ENCODE peak calls at places on chromosomes 4 and X, in eight cellular contexts. One of them, this sample, is unnamed. For H3K4me1, the result is how much of the 10 kb centered on the place peaks cover.

GRCh38 chrX:78979789-78980464 is 34.7 kb downstream of the P2RY10 start:
- ATAC-seq in heart right ventricle: no peak
- ATAC-seq in right lobe of liver: no peak
- ATAC-seq in CD8-positive, alpha-beta T cell: no peak
- ATAC-seq in lower lobe of right lung: no peak
- ATAC-seq in body of pancreas: no peak
- ATAC-seq in upper lobe of left lung: no peak
- ATAC-seq in pancreas: no peak
- ATAC-seq in this sample: no peak

GRCh38 chrX:136620780-136621179 is 27.2 kb upstream of the CD40LG start:
- ATAC-seq in pancreas: no peak
- ATAC-seq in upper lobe of left lung: no peak
- ATAC-seq in body of pancreas: no peak
- ATAC-seq in lower lobe of right lung: no peak
- ATAC-seq in right lobe of liver: no peak
- ATAC-seq in CD8-positive, alpha-beta T cell: no peak
- ATAC-seq in heart right ventricle: no peak
- ATAC-seq in this sample: no peak

GRCh38 chrX:68989865-68990606 is 161.2 kb downstream of the EFNB1 start:
- ATAC-seq in pancreas: peak
- ATAC-seq in body of pancreas: peak
- ATAC-seq in heart right ventricle: peak
- ATAC-seq in lower lobe of right lung: peak
- ATAC-seq in right lobe of liver: peak
- ATAC-seq in upper lobe of left lung: no peak
- ATAC-seq in CD8-positive, alpha-beta T cell: no peak
- ATAC-seq in this sample: peak

GRCh38 chrX:16175329-16175728 is 8.0 kb downstream of the MAGEB17 start:
- ATAC-seq in body of pancreas: no peak
- ATAC-seq in lower lobe of right lung: no peak
- ATAC-seq in right lobe of liver: no peak
- ATAC-seq in upper lobe of left lung: no peak
- ATAC-seq in pancreas: no peak
- ATAC-seq in heart right ventricle: no peak
- ATAC-seq in CD8-positive, alpha-beta T cell: no peak
- ATAC-seq in this sample: no peak

GRCh38 chrX:63128509-63128908 is 222.6 kb downstream of the SPIN4 start:
- ATAC-seq in CD8-positive, alpha-beta T cell: no peak
- ATAC-seq in upper lobe of left lung: no peak
- ATAC-seq in body of pancreas: no peak
- ATAC-seq in right lobe of liver: peak
- ATAC-seq in heart right ventricle: no peak
- ATAC-seq in lower lobe of right lung: no peak
- ATAC-seq in pancreas: no peak
- ATAC-seq in this sample: no peak

GRCh38 chr4:169293343-169294176 is 22.8 kb upstream of the SH3RF1 start:
- ATAC-seq in pancreas: no peak
- ATAC-seq in CD8-positive, alpha-beta T cell: no peak
- ATAC-seq in lower lobe of right lung: peak
- ATAC-seq in body of pancreas: no peak
- ATAC-seq in heart right ventricle: no peak
- ATAC-seq in upper lobe of left lung: no peak
- ATAC-seq in right lobe of liver: peak
- ATAC-seq in this sample: no peak

GRCh38 chr4:182142146-182143085 is 100.8 kb upstream of the TENM3 start:
- ATAC-seq in lower lobe of right lung: peak
- ATAC-seq in upper lobe of left lung: peak
- ATAC-seq in body of pancreas: peak
- ATAC-seq in CD8-positive, alpha-beta T cell: no peak
- ATAC-seq in right lobe of liver: peak
- ATAC-seq in heart right ventricle: peak
- ATAC-seq in pancreas: peak
- ATAC-seq in this sample: no peak

GRCh38 chrX:107741318-107741813 is 34.2 kb downstream of the TSC22D3 start:
- ATAC-seq in pancreas: peak
- ATAC-seq in lower lobe of right lung: no peak
- ATAC-seq in CD8-positive, alpha-beta T cell: peak
- ATAC-seq in right lobe of liver: no peak
- ATAC-seq in upper lobe of left lung: no peak
- ATAC-seq in heart right ventricle: peak
- ATAC-seq in body of pancreas: peak
- ATAC-seq in this sample: no peak

GRCh38 chr4:123785515-123785914 is 388.9 kb downstream of the SPRY1 start:
- ATAC-seq in body of pancreas: peak
- ATAC-seq in lower lobe of right lung: peak
- ATAC-seq in CD8-positive, alpha-beta T cell: no peak
- ATAC-seq in pancreas: no peak
- ATAC-seq in heart right ventricle: peak
- ATAC-seq in right lobe of liver: no peak
- ATAC-seq in upper lobe of left lung: no peak
- ATAC-seq in this sample: peak

GRCh38 chr4:153950100-153950979 is 161.5 kb upstream of the SFRP2 start:
- ATAC-seq in upper lobe of left lung: no peak
- ATAC-seq in body of pancreas: peak
- ATAC-seq in pancreas: peak
- ATAC-seq in CD8-positive, alpha-beta T cell: peak
- ATAC-seq in lower lobe of right lung: no peak
- ATAC-seq in heart right ventricle: no peak
- ATAC-seq in right lobe of liver: no peak
- ATAC-seq in this sample: no peak

GRCh38 chrX:48891402-48892288 is 5.9 kb downstream of the TIMM17B start:
- ATAC-seq in right lobe of liver: peak
- ATAC-seq in CD8-positive, alpha-beta T cell: peak
- ATAC-seq in upper lobe of left lung: peak
- ATAC-seq in pancreas: peak
- ATAC-seq in lower lobe of right lung: peak
- ATAC-seq in body of pancreas: peak
- ATAC-seq in heart right ventricle: peak
- ATAC-seq in this sample: peak

GRCh38 chr4:997375-998071 is 4.3 kb upstream of the SLC26A1 start:
- ATAC-seq in body of pancreas: no peak
- ATAC-seq in right lobe of liver: no peak
- ATAC-seq in upper lobe of left lung: no peak
- ATAC-seq in pancreas: no peak
- ATAC-seq in CD8-positive, alpha-beta T cell: peak
- ATAC-seq in lower lobe of right lung: peak
- ATAC-seq in heart right ventricle: no peak
- ATAC-seq in this sample: peak

GRCh38 chr4:147723316-147723715 is 8.6 kb upstream of the ARHGAP10 start:
- ATAC-seq in lower lobe of right lung: peak
- ATAC-seq in heart right ventricle: no peak
- ATAC-seq in upper lobe of left lung: no peak
- ATAC-seq in CD8-positive, alpha-beta T cell: no peak
- ATAC-seq in pancreas: no peak
- ATAC-seq in right lobe of liver: peak
- ATAC-seq in body of pancreas: peak
- ATAC-seq in this sample: peak

GRCh38 chr4:150976478-150977118 is 38.5 kb downstream of the LRBA start:
- ATAC-seq in right lobe of liver: no peak
- ATAC-seq in CD8-positive, alpha-beta T cell: no peak
- ATAC-seq in body of pancreas: no peak
- ATAC-seq in lower lobe of right lung: no peak
- ATAC-seq in upper lobe of left lung: peak
- ATAC-seq in heart right ventricle: no peak
- ATAC-seq in pancreas: no peak
- ATAC-seq in this sample: no peak

GRCh38 chr4:108141213-108142045 is 27.3 kb downstream of the LEF1 start:
- ATAC-seq in heart right ventricle: no peak
- ATAC-seq in CD8-positive, alpha-beta T cell: peak
- ATAC-seq in body of pancreas: no peak
- ATAC-seq in upper lobe of left lung: no peak
- ATAC-seq in right lobe of liver: no peak
- ATAC-seq in pancreas: no peak
- ATAC-seq in lower lobe of right lung: no peak
- ATAC-seq in this sample: no peak

GRCh38 chr4:6071959-6072720 is 53.9 kb upstream of the C4orf50 start:
- ATAC-seq in CD8-positive, alpha-beta T cell: no peak
- ATAC-seq in right lobe of liver: peak
- ATAC-seq in upper lobe of left lung: no peak
- ATAC-seq in lower lobe of right lung: peak
- ATAC-seq in pancreas: no peak
- ATAC-seq in heart right ventricle: no peak
- ATAC-seq in body of pancreas: peak
- ATAC-seq in this sample: no peak

GRCh38 chr4:110058677-110059076 is 139.7 kb downstream of the ELOVL6 start:
- ATAC-seq in body of pancreas: no peak
- ATAC-seq in lower lobe of right lung: no peak
- ATAC-seq in heart right ventricle: no peak
- ATAC-seq in right lobe of liver: no peak
- ATAC-seq in pancreas: no peak
- ATAC-seq in upper lobe of left lung: no peak
- ATAC-seq in CD8-positive, alpha-beta T cell: no peak
- ATAC-seq in this sample: no peak

GRCh38 chr4:184306949-184307348 is 89.3 kb upstream of the ENPP6 start:
- ATAC-seq in heart right ventricle: no peak
- ATAC-seq in body of pancreas: no peak
- ATAC-seq in pancreas: no peak
- ATAC-seq in upper lobe of left lung: no peak
- ATAC-seq in right lobe of liver: no peak
- ATAC-seq in lower lobe of right lung: no peak
- ATAC-seq in CD8-positive, alpha-beta T cell: no peak
- ATAC-seq in this sample: no peak

GRCh38 chrX:23766650-23767551 is 16.1 kb upstream of the SAT1 start:
- ATAC-seq in right lobe of liver: no peak
- ATAC-seq in upper lobe of left lung: peak
- ATAC-seq in body of pancreas: peak
- ATAC-seq in heart right ventricle: no peak
- ATAC-seq in pancreas: peak
- ATAC-seq in lower lobe of right lung: no peak
- ATAC-seq in CD8-positive, alpha-beta T cell: peak
- ATAC-seq in this sample: no peak
- H3K4me3 ChIP-seq in right lobe of liver: no peak
- H3K4me3 ChIP-seq in upper lobe of left lung: no peak
- H3K4me3 ChIP-seq in body of pancreas: no peak
- H3K4me3 ChIP-seq in heart right ventricle: no peak
- H3K4me3 ChIP-seq in pancreas: no peak
- H3K4me3 ChIP-seq in lower lobe of right lung: no peak
- H3K4me3 ChIP-seq in CD8-positive, alpha-beta T cell: no peak
- H3K4me3 ChIP-seq in this sample: no peak

DNA sequence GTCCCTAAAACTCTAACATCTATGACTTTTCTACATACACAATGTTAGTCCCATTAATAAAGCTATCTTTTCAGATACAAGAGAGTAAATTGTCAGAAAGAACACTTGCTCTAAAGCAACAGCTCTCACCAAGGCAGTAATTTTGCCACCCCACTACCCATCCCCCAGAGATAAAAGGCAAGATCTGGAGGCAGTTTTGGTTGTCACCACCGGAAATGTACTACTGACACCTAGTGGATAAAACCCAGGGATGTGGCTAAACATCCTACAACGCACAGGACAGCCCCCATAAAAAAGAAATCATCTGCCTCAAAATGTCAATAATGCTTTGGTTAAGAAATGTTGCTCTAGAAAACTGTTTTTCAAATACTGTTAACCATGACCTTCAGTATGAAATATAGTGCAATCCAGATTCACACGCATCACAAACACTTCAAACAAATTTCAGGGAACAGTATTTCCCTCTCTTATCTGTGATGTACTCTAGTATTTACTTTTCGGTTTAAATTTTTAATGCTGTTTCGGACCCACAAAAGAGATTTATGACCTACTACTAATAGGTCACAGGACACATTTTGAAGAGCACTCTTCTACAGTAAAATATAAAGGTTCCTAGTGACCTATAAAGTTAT is 5.1 kb downstream of the FBXL5 start:
- ATAC-seq in right lobe of liver: peak
- ATAC-seq in pancreas: peak
- ATAC-seq in heart right ventricle: peak
- ATAC-seq in lower lobe of right lung: peak
- ATAC-seq in CD8-positive, alpha-beta T cell: peak
- ATAC-seq in body of pancreas: peak
- ATAC-seq in upper lobe of left lung: peak
- ATAC-seq in this sample: peak
- H3K4me1 ChIP-seq in right lobe of liver: under half
- H3K4me1 ChIP-seq in pancreas: under half
- H3K4me1 ChIP-seq in heart right ventricle: half or more
- H3K4me1 ChIP-seq in lower lobe of right lung: half or more
- H3K4me1 ChIP-seq in CD8-positive, alpha-beta T cell: half or more
- H3K4me1 ChIP-seq in body of pancreas: half or more
- H3K4me1 ChIP-seq in upper lobe of left lung: half or more
- H3K4me1 ChIP-seq in this sample: under half

GRCh38 chr4:81602853-81603252 is 131.1 kb upstream of the RASGEF1B start:
- ATAC-seq in right lobe of liver: no peak
- ATAC-seq in CD8-positive, alpha-beta T cell: no peak
- ATAC-seq in body of pancreas: no peak
- ATAC-seq in lower lobe of right lung: no peak
- ATAC-seq in heart right ventricle: no peak
- ATAC-seq in pancreas: no peak
- ATAC-seq in upper lobe of left lung: no peak
- ATAC-seq in this sample: no peak

GRCh38 chr4:81604683-81605082 is 133.0 kb upstream of the RASGEF1B start:
- ATAC-seq in CD8-positive, alpha-beta T cell: no peak
- ATAC-seq in body of pancreas: no peak
- ATAC-seq in upper lobe of left lung: no peak
- ATAC-seq in right lobe of liver: no peak
- ATAC-seq in heart right ventricle: no peak
- ATAC-seq in pancreas: no peak
- ATAC-seq in lower lobe of right lung: no peak
- ATAC-seq in this sample: no peak

GRCh38 chr4:81600511-81601269 is 129.0 kb upstream of the RASGEF1B start:
- ATAC-seq in body of pancreas: no peak
- ATAC-seq in pancreas: no peak
- ATAC-seq in CD8-positive, alpha-beta T cell: no peak
- ATAC-seq in upper lobe of left lung: no peak
- ATAC-seq in right lobe of liver: peak
- ATAC-seq in lower lobe of right lung: peak
- ATAC-seq in heart right ventricle: peak
- ATAC-seq in this sample: peak

GRCh38 chr4:81599646-81600231 is 128.0 kb upstream of the RASGEF1B start:
- ATAC-seq in CD8-positive, alpha-beta T cell: no peak
- ATAC-seq in heart right ventricle: no peak
- ATAC-seq in right lobe of liver: peak
- ATAC-seq in body of pancreas: no peak
- ATAC-seq in pancreas: no peak
- ATAC-seq in upper lobe of left lung: no peak
- ATAC-seq in lower lobe of right lung: no peak
- ATAC-seq in this sample: no peak

DNA sequence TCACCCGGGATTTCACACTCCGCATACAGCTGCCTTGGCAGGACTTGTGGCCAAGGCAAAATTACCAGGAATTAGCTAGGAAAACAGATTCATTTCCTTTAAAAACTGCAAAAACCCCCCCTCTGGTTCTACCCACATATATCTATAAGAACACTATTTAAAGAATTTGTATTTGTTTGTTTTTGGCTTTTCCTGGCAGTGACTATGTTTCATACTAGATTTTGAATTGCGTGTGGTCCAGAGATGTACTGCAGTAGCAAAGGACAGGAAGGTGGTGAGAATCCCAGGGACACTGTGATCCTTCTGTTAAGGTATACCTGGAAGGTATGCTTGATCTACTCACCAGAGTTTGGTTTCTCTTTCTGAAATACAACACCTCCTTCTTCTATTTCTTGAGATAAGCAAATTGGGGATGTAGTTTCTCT is 129.6 kb upstream of the RASGEF1B start:
- ATAC-seq in right lobe of liver: no peak
- ATAC-seq in upper lobe of left lung: no peak
- ATAC-seq in lower lobe of right lung: no peak
- ATAC-seq in body of pancreas: no peak
- ATAC-seq in heart right ventricle: peak
- ATAC-seq in CD8-positive, alpha-beta T cell: no peak
- ATAC-seq in pancreas: no peak
- ATAC-seq in this sample: peak
- TF ChIP-seq CTCF in right lobe of liver: no peak
- TF ChIP-seq CTCF in upper lobe of left lung: no peak
- TF ChIP-seq CTCF in lower lobe of right lung: no peak
- TF ChIP-seq CTCF in body of pancreas: no peak
- TF ChIP-seq CTCF in heart right ventricle: no peak
- TF ChIP-seq CTCF in CD8-positive, alpha-beta T cell: no peak
- TF ChIP-seq CTCF in pancreas: no peak
- TF ChIP-seq CTCF in this sample: no peak

GRCh38 chr4:68141852-68142251 is 12.2 kb upstream of the TMPRSS11F start:
- ATAC-seq in heart right ventricle: no peak
- ATAC-seq in pancreas: no peak
- ATAC-seq in body of pancreas: no peak
- ATAC-seq in right lobe of liver: no peak
- ATAC-seq in upper lobe of left lung: no peak
- ATAC-seq in lower lobe of right lung: no peak
- ATAC-seq in CD8-positive, alpha-beta T cell: no peak
- ATAC-seq in this sample: no peak
- H3K4me3 ChIP-seq in heart right ventricle: no peak
- H3K4me3 ChIP-seq in pancreas: no peak
- H3K4me3 ChIP-seq in body of pancreas: no peak
- H3K4me3 ChIP-seq in right lobe of liver: no peak
- H3K4me3 ChIP-seq in upper lobe of left lung: no peak
- H3K4me3 ChIP-seq in lower lobe of right lung: no peak
- H3K4me3 ChIP-seq in CD8-positive, alpha-beta T cell: no peak
- H3K4me3 ChIP-seq in this sample: no peak